ENCODE peak calls at places on chromosomes 16 and 17, in eight cellular contexts. L, I, V, O, D, Y, W and G are unnamed samples.

GRCh38 chr16:75733305-75734141 is 7.2 kb upstream of the CPHXL start:
- DNase-seq in L (no peak), I (peak), V (no peak), O (no peak), D (no peak), Y (peak), W (no peak), G (no peak)

GRCh38 chr17:6683081-6683684 is 30.0 kb downstream of the SLC13A5 start:
- DNase-seq in L (no peak), I (no peak), V (no peak), O (no peak), D (no peak), Y (no peak), W (no peak), G (no peak)

GRCh38 chr16:15613676-15614075 is 29.3 kb downstream of the MARF1 start:
- DNase-seq in L (no peak), I (no peak), V (no peak), O (no peak), D (no peak), Y (no peak), W (no peak), G (no peak)

GRCh38 chr17:51231999-51232398 is 27.9 kb downstream of the MBTD1 start:
- DNase-seq in L (no peak), I (peak), V (no peak), O (no peak), D (no peak), Y (peak), W (no peak), G (no peak)

GRCh38 chr17:9206989-9207317 is 185.6 kb downstream of the NTN1 start:
- DNase-seq in L (no peak), I (no peak), V (no peak), O (peak), D (no peak), Y (no peak), W (peak), G (no peak)

GRCh38 chr17:75869282-75870141 is 8.9 kb downstream of the TRIM47 start:
- DNase-seq in L (peak), I (no peak), V (no peak), O (no peak), D (no peak), Y (no peak), W (peak), G (no peak)

GRCh38 chr17:78664476-78665384 is 87.5 kb upstream of the DNAH17 start:
- DNase-seq in L (peak), I (no peak), V (no peak), O (no peak), D (no peak), Y (peak), W (no peak), G (no peak)

GRCh38 chr16:77307764-77308561 is 108.8 kb downstream of the SYCE1L start:
- DNase-seq in L (no peak), I (no peak), V (no peak), O (no peak), D (no peak), Y (peak), W (no peak), G (no peak)

GRCh38 chr16:87076950-87077749 is 240.0 kb downstream of the C16orf95 start:
- DNase-seq in L (peak), I (peak), V (peak), O (no peak), D (no peak), Y (peak), W (peak), G (no peak)

GRCh38 chr16:10871157-10871991 is 5.6 kb upstream of the CIITA start:
- DNase-seq in L (peak), I (peak), V (no peak), O (peak), D (no peak), Y (peak), W (peak), G (peak)

GRCh38 chr16:68257906-68258800 is 6.2 kb upstream of the SLC7A6 start:
- DNase-seq in L (no peak), I (no peak), V (no peak), O (no peak), D (no peak), Y (peak), W (peak), G (no peak)